ENCODE peak calls at places on chromosomes 4 and X, in six cellular contexts. One of them, this sample, is unnamed.

GRCh38 chr4:85496146-85496849 is 21.3 kb downstream of the ARHGAP24 start:
- DNase-seq in K562: no peak
- DNase-seq in GM12878: no peak
- DNase-seq in H1: no peak
- DNase-seq in HepG2: no peak
- DNase-seq in HCT116: no peak
- DNase-seq in this sample: no peak

GRCh38 chr4:71126719-71127118 is 133.3 kb downstream of the DCK start:
- DNase-seq in HCT116: peak
- DNase-seq in H1: no peak
- DNase-seq in GM12878: no peak
- DNase-seq in HepG2: peak
- DNase-seq in K562: no peak
- DNase-seq in this sample: no peak

GRCh38 chr4:10620935-10621488 is 63.6 kb downstream of the CLNK start:
- DNase-seq in K562: no peak
- DNase-seq in GM12878: no peak
- DNase-seq in H1: no peak
- DNase-seq in HepG2: no peak
- DNase-seq in HCT116: no peak
- DNase-seq in this sample: no peak

GRCh38 chr4:176186721-176187395 is 8.5 kb downstream of the SPATA4 start:
- DNase-seq in H1: no peak
- DNase-seq in HCT116: no peak
- DNase-seq in HepG2: no peak
- DNase-seq in K562: no peak
- DNase-seq in GM12878: no peak
- DNase-seq in this sample: no peak

GRCh38 chr4:3637326-3638016 is 105.2 kb upstream of the LRPAP1 start:
- DNase-seq in GM12878: no peak
- DNase-seq in K562: no peak
- DNase-seq in HepG2: no peak
- DNase-seq in HCT116: no peak
- DNase-seq in H1: no peak
- DNase-seq in this sample: no peak

GRCh38 chr4:155559915-155560314 is 106.7 kb upstream of the GUCY1A1 start:
- DNase-seq in HepG2: no peak
- DNase-seq in HCT116: no peak
- DNase-seq in K562: no peak
- DNase-seq in GM12878: no peak
- DNase-seq in H1: no peak
- DNase-seq in this sample: no peak

GRCh38 chr4:86670739-86671138 is 76.6 kb downstream of the PTPN13 start:
- DNase-seq in HCT116: no peak
- DNase-seq in GM12878: no peak
- DNase-seq in HepG2: no peak
- DNase-seq in H1: no peak
- DNase-seq in K562: no peak
- DNase-seq in this sample: peak

GRCh38 chr4:174244441-174244840 is 39.0 kb downstream of the FBXO8 start:
- DNase-seq in HCT116: no peak
- DNase-seq in GM12878: no peak
- DNase-seq in K562: no peak
- DNase-seq in H1: no peak
- DNase-seq in HepG2: no peak
- DNase-seq in this sample: no peak

GRCh38 chr4:141899541-141899940 is 263.2 kb downstream of the IL15 start:
- DNase-seq in HCT116: no peak
- DNase-seq in GM12878: no peak
- DNase-seq in HepG2: no peak
- DNase-seq in H1: no peak
- DNase-seq in K562: no peak
- DNase-seq in this sample: no peak

GRCh38 chr4:13476915-13477314 is 7.2 kb downstream of the RAB28 start:
- DNase-seq in GM12878: no peak
- DNase-seq in H1: no peak
- DNase-seq in HCT116: no peak
- DNase-seq in HepG2: no peak
- DNase-seq in K562: no peak
- DNase-seq in this sample: peak

GRCh38 chr4:32140636-32141035 is 1420.5 kb downstream of the PCDH7 start:
- DNase-seq in K562: no peak
- DNase-seq in HepG2: no peak
- DNase-seq in GM12878: no peak
- DNase-seq in H1: no peak
- DNase-seq in HCT116: no peak
- DNase-seq in this sample: peak

GRCh38 chr4:75107703-75108612 is 175.0 kb downstream of the PARM1 start:
- DNase-seq in HCT116: no peak
- DNase-seq in K562: no peak
- DNase-seq in H1: no peak
- DNase-seq in HepG2: no peak
- DNase-seq in GM12878: no peak
- DNase-seq in this sample: no peak

GRCh38 chr4:117331817-117332216 is 246.4 kb upstream of the TRAM1L1 start:
- DNase-seq in K562: no peak
- DNase-seq in GM12878: no peak
- DNase-seq in H1: no peak
- DNase-seq in HepG2: no peak
- DNase-seq in HCT116: no peak
- DNase-seq in this sample: no peak

GRCh38 chr4:103098331-103098730 is 1.3 kb downstream of the BDH2 start:
- DNase-seq in HepG2: no peak
- DNase-seq in K562: no peak
- DNase-seq in GM12878: no peak
- DNase-seq in H1: no peak
- DNase-seq in HCT116: no peak
- DNase-seq in this sample: no peak

GRCh38 chr4:27764526-27764837 is 903.8 kb downstream of the STIM2 start:
- DNase-seq in K562: no peak
- DNase-seq in H1: no peak
- DNase-seq in HepG2: no peak
- DNase-seq in GM12878: peak
- DNase-seq in HCT116: no peak
- DNase-seq in this sample: no peak

GRCh38 chr4:57119054-57119651 is 9.0 kb upstream of the IGFBP7 start:
- DNase-seq in HepG2: no peak
- DNase-seq in HCT116: no peak
- DNase-seq in GM12878: no peak
- DNase-seq in H1: no peak
- DNase-seq in K562: no peak
- DNase-seq in this sample: peak

GRCh38 chrX:134373736-134374135 is 86.2 kb upstream of the HPRT1 start:
- DNase-seq in K562: no peak
- DNase-seq in HepG2: no peak
- DNase-seq in HCT116: no peak
- DNase-seq in H1: no peak
- DNase-seq in GM12878: no peak
- DNase-seq in this sample: peak

GRCh38 chrX:134374910-134375309 is 85.1 kb upstream of the HPRT1 start:
- DNase-seq in K562: no peak
- DNase-seq in HCT116: no peak
- DNase-seq in HepG2: no peak
- DNase-seq in H1: no peak
- DNase-seq in GM12878: no peak
- DNase-seq in this sample: peak

GRCh38 chrX:134371133-134371532 is 88.8 kb upstream of the HPRT1 start:
- DNase-seq in HepG2: no peak
- DNase-seq in HCT116: no peak
- DNase-seq in GM12878: no peak
- DNase-seq in H1: no peak
- DNase-seq in K562: no peak
- DNase-seq in this sample: no peak

GRCh38 chrX:134375691-134376090 is 84.3 kb upstream of the HPRT1 start:
- DNase-seq in K562: no peak
- DNase-seq in HepG2: no peak
- DNase-seq in HCT116: no peak
- DNase-seq in H1: no peak
- DNase-seq in GM12878: no peak
- DNase-seq in this sample: no peak

DNA sequence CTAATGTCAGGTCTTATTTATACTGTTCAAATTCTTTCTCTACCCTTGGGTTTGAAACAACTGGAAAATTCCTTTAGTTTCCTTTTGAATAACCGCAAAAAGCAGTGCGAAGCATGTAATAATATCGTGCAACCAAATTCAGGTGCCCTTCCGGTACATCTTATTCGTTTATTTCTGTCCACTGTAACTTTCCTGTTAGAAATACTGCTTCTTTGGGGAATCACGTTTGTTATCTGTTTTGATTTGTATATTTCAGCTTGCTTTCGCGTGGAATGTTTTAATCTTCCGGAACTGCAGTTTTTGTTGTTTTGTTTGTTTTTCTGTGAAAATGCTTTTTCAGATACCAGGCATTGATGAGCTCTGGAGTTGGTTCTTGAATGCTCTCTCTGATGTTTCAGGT is 85.7 kb upstream of the HPRT1 start:
- DNase-seq in K562: no peak
- DNase-seq in H1: no peak
- DNase-seq in HepG2: no peak
- DNase-seq in GM12878: no peak
- DNase-seq in HCT116: no peak
- DNase-seq in this sample: peak
- TF ChIP-seq POLR2A in K562: no peak
- TF ChIP-seq POLR2A in H1: no peak
- TF ChIP-seq POLR2A in HepG2: no peak
- TF ChIP-seq POLR2A in GM12878: no peak
- TF ChIP-seq POLR2A in HCT116: no peak
- TF ChIP-seq POLR2A in this sample: no peak

GRCh38 chr4:189059996-189060570 is 880.6 kb upstream of the FRG1 start:
- DNase-seq in HepG2: no peak
- DNase-seq in K562: no peak
- DNase-seq in HCT116: no peak
- DNase-seq in GM12878: no peak
- DNase-seq in H1: no peak
- DNase-seq in this sample: no peak

DNA sequence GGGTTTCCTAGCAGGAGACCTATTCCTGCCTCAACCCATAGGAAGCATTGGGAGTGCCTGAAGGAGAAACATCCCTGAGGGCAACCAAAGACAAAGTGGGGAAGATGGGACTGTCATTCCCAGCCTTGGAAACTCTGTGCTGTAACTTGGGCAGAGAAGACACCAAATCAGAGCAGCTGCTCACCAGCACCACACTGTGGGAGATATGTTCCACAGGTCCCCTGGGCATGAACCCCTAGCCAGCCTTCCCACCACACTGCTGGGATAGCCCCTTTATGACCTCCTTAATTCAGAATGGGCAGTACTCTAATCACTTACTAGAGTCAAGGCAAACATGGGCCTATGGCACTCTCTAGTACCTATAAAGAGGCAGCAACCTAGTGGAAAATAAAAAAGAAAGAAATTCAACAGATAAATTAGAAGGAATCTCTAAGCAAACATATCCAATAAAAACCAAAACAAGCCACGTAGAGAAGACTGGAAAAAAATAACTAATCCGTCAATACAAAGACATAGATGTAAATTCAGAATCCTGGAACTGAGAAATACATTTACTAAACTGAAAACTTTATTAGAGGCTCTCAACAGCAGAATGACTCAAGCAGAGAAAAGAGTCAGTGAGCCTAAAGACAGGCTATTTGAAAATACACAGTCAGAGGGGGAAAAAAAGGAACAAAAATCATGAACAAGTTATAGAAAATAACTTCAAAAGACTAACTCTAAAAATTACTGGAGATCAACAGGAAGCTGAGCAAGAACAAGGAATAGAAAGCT is 878.4 kb upstream of the FRG1 start:
- DNase-seq in HCT116: no peak
- DNase-seq in HepG2: no peak
- DNase-seq in K562: no peak
- DNase-seq in H1: no peak
- DNase-seq in GM12878: no peak
- DNase-seq in this sample: no peak
- TF ChIP-seq CTCF in HCT116: peak
- TF ChIP-seq CTCF in HepG2: no peak
- TF ChIP-seq CTCF in K562: no peak
- TF ChIP-seq CTCF in H1: peak
- TF ChIP-seq CTCF in GM12878: no peak
- TF ChIP-seq CTCF in this sample: no peak

DNA sequence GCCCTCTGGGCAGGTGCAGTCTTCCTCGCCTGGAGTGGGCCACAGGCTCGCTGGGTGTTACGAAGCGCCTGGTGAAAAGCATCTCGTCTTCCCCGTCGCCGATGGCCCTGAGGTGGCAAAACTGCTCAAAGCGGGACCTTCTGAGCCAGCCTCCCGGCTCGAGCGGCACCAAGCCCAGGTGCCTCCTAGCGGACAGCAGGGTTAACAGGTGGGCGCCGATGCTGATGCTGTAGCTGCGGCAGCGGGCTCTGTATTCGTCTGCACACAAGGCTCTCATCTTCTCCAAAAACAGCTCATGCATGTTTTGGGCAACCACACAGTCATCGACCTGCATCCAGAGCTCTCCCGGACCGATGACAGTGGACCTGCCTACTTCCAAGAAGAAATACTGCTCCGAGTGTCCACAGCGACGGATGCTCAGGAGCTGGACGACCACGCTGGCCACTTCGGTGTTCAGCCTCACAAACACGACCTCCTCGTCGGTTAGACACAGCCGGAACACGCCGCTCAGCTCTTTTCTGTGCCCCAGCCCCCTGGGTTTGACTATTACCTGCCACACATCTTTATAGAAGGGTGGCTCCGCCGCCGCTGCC is 1.2 kb downstream of the IRS4 start:
- DNase-seq in H1: no peak
- DNase-seq in HepG2: no peak
- DNase-seq in GM12878: no peak
- DNase-seq in HCT116: no peak
- DNase-seq in K562: no peak
- DNase-seq in this sample: peak
- TF ChIP-seq EZH2 in H1: no peak
- TF ChIP-seq EZH2 in HepG2: no peak
- TF ChIP-seq EZH2 in GM12878: no peak
- TF ChIP-seq EZH2 in HCT116: no peak
- TF ChIP-seq EZH2 in K562: no peak
- TF ChIP-seq EZH2 in this sample: peak

DNA sequence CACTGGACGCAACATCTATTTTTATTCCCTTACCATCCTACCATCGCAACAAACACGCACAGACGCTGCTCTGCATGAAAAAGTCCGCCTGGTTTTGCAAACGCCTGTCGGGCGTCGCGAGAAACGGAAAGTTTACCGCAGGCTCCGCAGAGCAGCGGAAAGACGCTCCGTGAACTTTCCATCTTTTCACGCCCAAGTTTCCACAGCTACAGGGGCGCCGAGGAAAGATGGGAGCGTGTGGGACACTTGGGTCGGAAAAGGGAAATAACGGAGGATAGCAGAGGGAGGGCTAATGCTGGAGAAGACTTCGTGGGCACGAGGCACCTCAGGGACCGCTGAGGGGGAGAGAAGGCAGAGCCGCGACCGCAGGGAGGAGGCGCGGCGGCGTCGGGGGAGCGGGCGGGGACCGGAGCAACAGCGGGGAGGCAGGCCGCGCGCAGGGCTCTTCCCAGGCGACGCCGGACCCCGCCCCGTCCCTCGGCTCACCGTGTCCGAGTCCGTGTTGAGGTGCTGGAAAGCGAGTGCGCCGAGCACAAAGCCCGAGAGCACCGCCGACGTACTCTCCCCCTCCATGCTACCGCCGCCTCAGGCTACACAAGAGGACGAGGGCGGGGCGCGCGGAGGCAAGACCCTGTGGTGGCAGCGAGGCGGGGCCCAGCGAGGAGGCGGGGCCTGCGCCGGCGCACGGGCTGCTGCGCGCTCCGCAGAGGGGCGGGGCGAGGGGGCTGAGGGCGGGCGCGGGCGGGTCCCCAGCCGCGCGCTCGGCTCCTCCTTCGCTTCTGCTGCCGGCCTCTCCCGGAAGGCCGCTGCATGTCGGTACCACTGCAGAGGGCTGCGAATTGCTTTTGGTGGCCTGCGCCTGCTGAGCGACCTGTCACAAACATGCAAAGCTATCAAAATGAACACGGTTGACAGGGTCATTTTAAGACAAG is at the start of gene ABRAXAS1:
- DNase-seq in GM12878: peak
- DNase-seq in HepG2: peak
- DNase-seq in H1: peak
- DNase-seq in K562: peak
- DNase-seq in HCT116: peak
- DNase-seq in this sample: peak
- TF ChIP-seq POLR2A in GM12878: peak
- TF ChIP-seq POLR2A in HepG2: peak
- TF ChIP-seq POLR2A in H1: peak
- TF ChIP-seq POLR2A in K562: peak
- TF ChIP-seq POLR2A in HCT116: peak
- TF ChIP-seq POLR2A in this sample: peak